ENCODE peak calls at places on chromosome 1, in nine cellular contexts. One of them, this sample, is unnamed.

GRCh38 chr1:21664806-21665588 is 4.2 kb downstream of the RAP1GAP start:
- DNase-seq in foreskin fibroblast: no peak
- DNase-seq in fibroblast of lung: no peak
- DNase-seq in A549: no peak
- DNase-seq in cardiac muscle cell: no peak
- DNase-seq in thoracic aorta: no peak
- DNase-seq in breast epithelium: peak; percentile 34
- DNase-seq in prostate gland: no peak
- DNase-seq in K562: no peak
- DNase-seq in this sample: no peak

GRCh38 chr1:201088901-201089525 is 23.2 kb downstream of the CACNA1S start:
- DNase-seq in cardiac muscle cell: no peak
- DNase-seq in prostate gland: no peak
- DNase-seq in foreskin fibroblast: no peak
- DNase-seq in fibroblast of lung: no peak
- DNase-seq in breast epithelium: no peak
- DNase-seq in thoracic aorta: no peak
- DNase-seq in K562: no peak
- DNase-seq in A549: no peak
- DNase-seq in this sample: no peak

GRCh38 chr1:87715471-87715870 is 386.8 kb downstream of the LMO4 start:
- DNase-seq in breast epithelium: no peak
- DNase-seq in cardiac muscle cell: no peak
- DNase-seq in A549: no peak
- DNase-seq in foreskin fibroblast: no peak
- DNase-seq in fibroblast of lung: no peak
- DNase-seq in thoracic aorta: no peak
- DNase-seq in K562: no peak
- DNase-seq in prostate gland: no peak
- DNase-seq in this sample: no peak

GRCh38 chr1:244945109-244945671 is 80.8 kb upstream of the HNRNPU start:
- DNase-seq in prostate gland: no peak
- DNase-seq in cardiac muscle cell: no peak
- DNase-seq in A549: no peak
- DNase-seq in fibroblast of lung: no peak
- DNase-seq in K562: no peak
- DNase-seq in foreskin fibroblast: no peak
- DNase-seq in breast epithelium: no peak
- DNase-seq in thoracic aorta: no peak
- DNase-seq in this sample: no peak

GRCh38 chr1:37764888-37765441 is at the start of gene EPHA10:
- DNase-seq in K562: no peak
- DNase-seq in thoracic aorta: no peak
- DNase-seq in foreskin fibroblast: no peak
- DNase-seq in cardiac muscle cell: no peak
- DNase-seq in prostate gland: no peak
- DNase-seq in breast epithelium: no peak
- DNase-seq in fibroblast of lung: no peak
- DNase-seq in A549: no peak
- DNase-seq in this sample: no peak

GRCh38 chr1:9822897-9823692 is 670 bp downstream of the CLSTN1 start:
- DNase-seq in foreskin fibroblast: no peak
- DNase-seq in breast epithelium: no peak
- DNase-seq in K562: peak; percentile 62
- DNase-seq in thoracic aorta: no peak
- DNase-seq in fibroblast of lung: peak; percentile 26
- DNase-seq in cardiac muscle cell: peak; percentile 24
- DNase-seq in prostate gland: no peak
- DNase-seq in A549: peak; percentile 23
- DNase-seq in this sample: no peak

GRCh38 chr1:116351914-116352313 is 21.1 kb upstream of the ATP1A1 start:
- DNase-seq in K562: no peak
- DNase-seq in breast epithelium: no peak
- DNase-seq in prostate gland: no peak
- DNase-seq in cardiac muscle cell: no peak
- DNase-seq in fibroblast of lung: no peak
- DNase-seq in foreskin fibroblast: no peak
- DNase-seq in A549: no peak
- DNase-seq in thoracic aorta: no peak
- DNase-seq in this sample: no peak

GRCh38 chr1:35715568-35716002 is 3.1 kb downstream of the C1orf216 start:
- DNase-seq in breast epithelium: peak; percentile 65
- DNase-seq in thoracic aorta: no peak
- DNase-seq in fibroblast of lung: peak; percentile 59
- DNase-seq in K562: peak; percentile 79
- DNase-seq in cardiac muscle cell: peak; percentile 74
- DNase-seq in A549: peak; percentile 74
- DNase-seq in foreskin fibroblast: peak; percentile 55
- DNase-seq in prostate gland: peak; percentile 60
- DNase-seq in this sample: no peak

GRCh38 chr1:216499581-216500272 is 76.5 kb upstream of the USH2A start:
- DNase-seq in fibroblast of lung: no peak
- DNase-seq in cardiac muscle cell: no peak
- DNase-seq in prostate gland: no peak
- DNase-seq in foreskin fibroblast: no peak
- DNase-seq in breast epithelium: no peak
- DNase-seq in A549: no peak
- DNase-seq in K562: no peak
- DNase-seq in thoracic aorta: no peak
- DNase-seq in this sample: no peak

GRCh38 chr1:44049839-44050238 is 18.6 kb upstream of the SLC6A9 start:
- DNase-seq in K562: no peak
- DNase-seq in A549: peak; percentile 50
- DNase-seq in fibroblast of lung: peak; percentile 96
- DNase-seq in breast epithelium: no peak
- DNase-seq in thoracic aorta: no peak
- DNase-seq in foreskin fibroblast: peak; percentile 86
- DNase-seq in cardiac muscle cell: no peak
- DNase-seq in prostate gland: no peak
- DNase-seq in this sample: peak; percentile 91

GRCh38 chr1:207644479-207644851 is 468 bp upstream of the CR1L start:
- DNase-seq in breast epithelium: no peak
- DNase-seq in prostate gland: no peak
- DNase-seq in foreskin fibroblast: no peak
- DNase-seq in thoracic aorta: no peak
- DNase-seq in cardiac muscle cell: no peak
- DNase-seq in A549: no peak
- DNase-seq in K562: peak; percentile 43
- DNase-seq in fibroblast of lung: no peak
- DNase-seq in this sample: no peak
- H3K4me3 ChIP-seq in breast epithelium: peak overlapping the region; percentile 51
- H3K4me3 ChIP-seq in prostate gland: peak overlapping the region; percentile 40
- H3K4me3 ChIP-seq in foreskin fibroblast: peak overlapping the region; percentile 72
- H3K4me3 ChIP-seq in thoracic aorta: peak overlapping the region; percentile 90
- H3K4me3 ChIP-seq in cardiac muscle cell: peak overlapping the region; percentile 42
- H3K4me3 ChIP-seq in A549: peak overlapping the region; percentile 57
- H3K4me3 ChIP-seq in K562: peak overlapping the region; percentile 67
- H3K4me3 ChIP-seq in fibroblast of lung: peak overlapping the region; percentile 72
- H3K4me3 ChIP-seq in this sample: peak overlapping the region; percentile 60

GRCh38 chr1:27367160-27367650 is 444 bp upstream of the MAP3K6 start:
- DNase-seq in A549: no peak
- DNase-seq in fibroblast of lung: no peak
- DNase-seq in K562: no peak
- DNase-seq in prostate gland: no peak
- DNase-seq in thoracic aorta: no peak
- DNase-seq in foreskin fibroblast: no peak
- DNase-seq in breast epithelium: no peak
- DNase-seq in cardiac muscle cell: no peak
- DNase-seq in this sample: no peak

GRCh38 chr1:27366411-27367159 is at the start of gene MAP3K6:
- DNase-seq in prostate gland: peak; percentile 93
- DNase-seq in K562: peak; percentile 90
- DNase-seq in fibroblast of lung: peak; percentile 73
- DNase-seq in foreskin fibroblast: peak; percentile 80
- DNase-seq in thoracic aorta: peak; percentile 79
- DNase-seq in A549: peak; percentile 82
- DNase-seq in breast epithelium: peak; percentile 92
- DNase-seq in cardiac muscle cell: peak; percentile 82
- DNase-seq in this sample: no peak

GRCh38 chr1:27372022-27372807 is 2.4 kb downstream of the FCN3 start:
- DNase-seq in breast epithelium: no peak
- DNase-seq in foreskin fibroblast: no peak
- DNase-seq in A549: no peak
- DNase-seq in K562: peak; percentile 59
- DNase-seq in prostate gland: no peak
- DNase-seq in thoracic aorta: no peak
- DNase-seq in cardiac muscle cell: no peak
- DNase-seq in fibroblast of lung: no peak
- DNase-seq in this sample: no peak

GRCh38 chr1:27366113-27366410 is 699 bp downstream of the MAP3K6 start:
- DNase-seq in thoracic aorta: peak; percentile 56
- DNase-seq in breast epithelium: peak; percentile 81
- DNase-seq in foreskin fibroblast: peak; percentile 77
- DNase-seq in cardiac muscle cell: peak; percentile 89
- DNase-seq in fibroblast of lung: peak; percentile 73
- DNase-seq in K562: peak; percentile 89
- DNase-seq in prostate gland: peak; percentile 81
- DNase-seq in A549: peak; percentile 78
- DNase-seq in this sample: no peak

GRCh38 chr1:27368872-27369703 is 2.3 kb upstream of the MAP3K6 start:
- DNase-seq in thoracic aorta: no peak
- DNase-seq in K562: no peak
- DNase-seq in A549: peak; percentile 42
- DNase-seq in foreskin fibroblast: no peak
- DNase-seq in fibroblast of lung: no peak
- DNase-seq in breast epithelium: no peak
- DNase-seq in cardiac muscle cell: no peak
- DNase-seq in prostate gland: no peak
- DNase-seq in this sample: no peak
- TF ChIP-seq CTCF in thoracic aorta: no peak
- TF ChIP-seq CTCF in K562: no peak
- TF ChIP-seq CTCF in A549: peak; percentile 16
- TF ChIP-seq CTCF in foreskin fibroblast: peak; percentile 26
- TF ChIP-seq CTCF in fibroblast of lung: peak; percentile 48
- TF ChIP-seq CTCF in breast epithelium: no peak
- TF ChIP-seq CTCF in cardiac muscle cell: peak; percentile 26
- TF ChIP-seq CTCF in prostate gland: no peak
- TF ChIP-seq CTCF in this sample: peak; percentile 24

GRCh38 chr1:224328644-224329043 is 1.3 kb downstream of the NVL start:
- DNase-seq in thoracic aorta: no peak
- DNase-seq in cardiac muscle cell: no peak
- DNase-seq in K562: no peak
- DNase-seq in prostate gland: no peak
- DNase-seq in foreskin fibroblast: no peak
- DNase-seq in A549: no peak
- DNase-seq in breast epithelium: no peak
- DNase-seq in fibroblast of lung: no peak
- DNase-seq in this sample: no peak
- H3K4me3 ChIP-seq in thoracic aorta: peak overlapping the region; percentile 85
- H3K4me3 ChIP-seq in cardiac muscle cell: no peak overlapping the region
- H3K4me3 ChIP-seq in K562: peak overlapping the region; percentile 72
- H3K4me3 ChIP-seq in prostate gland: no peak overlapping the region
- H3K4me3 ChIP-seq in foreskin fibroblast: peak overlapping the region; percentile 77
- H3K4me3 ChIP-seq in A549: peak overlapping the region; percentile 80
- H3K4me3 ChIP-seq in breast epithelium: no peak overlapping the region
- H3K4me3 ChIP-seq in fibroblast of lung: peak overlapping the region; percentile 99
- H3K4me3 ChIP-seq in this sample: peak overlapping the region; percentile 99

GRCh38 chr1:112508242-112509004 is at the start of gene WNT2B:
- DNase-seq in breast epithelium: no peak
- DNase-seq in fibroblast of lung: no peak
- DNase-seq in foreskin fibroblast: no peak
- DNase-seq in thoracic aorta: no peak
- DNase-seq in A549: no peak
- DNase-seq in K562: peak; percentile 86
- DNase-seq in prostate gland: no peak
- DNase-seq in cardiac muscle cell: peak; percentile 22
- DNase-seq in this sample: no peak
- TF ChIP-seq CTCF in breast epithelium: no peak
- TF ChIP-seq CTCF in fibroblast of lung: no peak
- TF ChIP-seq CTCF in foreskin fibroblast: no peak
- TF ChIP-seq CTCF in thoracic aorta: no peak
- TF ChIP-seq CTCF in A549: no peak
- TF ChIP-seq CTCF in K562: no peak
- TF ChIP-seq CTCF in prostate gland: no peak
- TF ChIP-seq CTCF in cardiac muscle cell: no peak
- TF ChIP-seq CTCF in this sample: peak; percentile 3